ENCODE peak calls at places on chromosome 16, in four cellular contexts. One of them, this sample, is unnamed.

GRCh38 chr16:79316004-79316458 is 284.5 kb downstream of the MAF start:
- ATAC-seq in A549: no peak
- ATAC-seq in upper lobe of left lung: no peak
- ATAC-seq in K562: no peak
- ATAC-seq in this sample: no peak

GRCh38 chr16:69266334-69267063 is 44.7 kb upstream of the VPS4A start:
- ATAC-seq in K562: no peak
- ATAC-seq in upper lobe of left lung: no peak
- ATAC-seq in A549: no peak
- ATAC-seq in this sample: no peak

GRCh38 chr16:56883586-56883985 is 18.6 kb downstream of the SLC12A3 start:
- ATAC-seq in upper lobe of left lung: no peak
- ATAC-seq in K562: no peak
- ATAC-seq in A549: no peak
- ATAC-seq in this sample: no peak

GRCh38 chr16:78890496-78890895 is 710.0 kb downstream of the MAF start:
- ATAC-seq in A549: no peak
- ATAC-seq in upper lobe of left lung: no peak
- ATAC-seq in K562: no peak
- ATAC-seq in this sample: no peak

GRCh38 chr16:19754644-19755036 is 36.6 kb downstream of the IQCK start:
- ATAC-seq in K562: no peak
- ATAC-seq in A549: no peak
- ATAC-seq in upper lobe of left lung: no peak
- ATAC-seq in this sample: no peak

GRCh38 chr16:50610331-50611262 is 62.4 kb downstream of the NKD1 start:
- ATAC-seq in A549: no peak
- ATAC-seq in K562: peak
- ATAC-seq in upper lobe of left lung: no peak
- ATAC-seq in this sample: no peak

GRCh38 chr16:4535627-4536108 is 2.9 kb downstream of the CDIP1 start:
- ATAC-seq in upper lobe of left lung: no peak
- ATAC-seq in A549: no peak
- ATAC-seq in K562: peak
- ATAC-seq in this sample: no peak

GRCh38 chr16:10859650-10860049 is 17.4 kb upstream of the CIITA start:
- ATAC-seq in upper lobe of left lung: no peak
- ATAC-seq in A549: no peak
- ATAC-seq in K562: no peak
- ATAC-seq in this sample: no peak

GRCh38 chr16:26802440-26802839 is 264.3 kb upstream of the C16orf82 start:
- ATAC-seq in A549: no peak
- ATAC-seq in K562: no peak
- ATAC-seq in upper lobe of left lung: no peak
- ATAC-seq in this sample: no peak

GRCh38 chr16:87845807-87846619 is 23.3 kb downstream of the SLC7A5 start:
- ATAC-seq in A549: no peak
- ATAC-seq in upper lobe of left lung: no peak
- ATAC-seq in K562: no peak
- ATAC-seq in this sample: no peak

DNA sequence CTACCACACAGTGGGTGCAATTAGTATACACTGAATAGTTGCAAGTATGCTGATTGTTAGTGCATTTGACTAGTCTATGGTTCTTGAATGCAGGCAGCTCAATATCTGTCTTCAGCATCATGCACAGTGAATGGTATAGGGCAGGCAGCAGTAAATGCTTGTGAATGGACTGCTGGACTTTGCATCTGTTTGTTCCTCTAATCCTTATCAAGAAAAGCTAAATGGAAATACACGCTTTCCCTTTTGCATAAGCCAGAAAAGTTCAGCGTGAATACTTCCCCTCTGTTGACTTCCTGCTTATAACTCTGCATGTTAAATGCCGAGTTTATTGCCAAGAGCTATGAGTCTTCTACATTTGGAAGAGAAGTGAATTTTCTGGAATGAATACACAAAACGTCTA is 127.8 kb upstream of the CPHXL start:
- ATAC-seq in K562: no peak
- ATAC-seq in upper lobe of left lung: no peak
- ATAC-seq in A549: no peak
- ATAC-seq in this sample: no peak
- H3K27ac ChIP-seq in K562: no peak
- H3K27ac ChIP-seq in upper lobe of left lung: no peak
- H3K27ac ChIP-seq in A549: no peak
- H3K27ac ChIP-seq in this sample: no peak

GRCh38 chr16:81711609-81712329 is 67.3 kb upstream of the PLCG2 start:
- ATAC-seq in K562: peak
- ATAC-seq in A549: peak
- ATAC-seq in upper lobe of left lung: peak
- ATAC-seq in this sample: peak
- TF ChIP-seq EP300 in K562: no peak
- TF ChIP-seq EP300 in A549: peak
- TF ChIP-seq EP300 in upper lobe of left lung: no peak
- TF ChIP-seq EP300 in this sample: no peak

DNA sequence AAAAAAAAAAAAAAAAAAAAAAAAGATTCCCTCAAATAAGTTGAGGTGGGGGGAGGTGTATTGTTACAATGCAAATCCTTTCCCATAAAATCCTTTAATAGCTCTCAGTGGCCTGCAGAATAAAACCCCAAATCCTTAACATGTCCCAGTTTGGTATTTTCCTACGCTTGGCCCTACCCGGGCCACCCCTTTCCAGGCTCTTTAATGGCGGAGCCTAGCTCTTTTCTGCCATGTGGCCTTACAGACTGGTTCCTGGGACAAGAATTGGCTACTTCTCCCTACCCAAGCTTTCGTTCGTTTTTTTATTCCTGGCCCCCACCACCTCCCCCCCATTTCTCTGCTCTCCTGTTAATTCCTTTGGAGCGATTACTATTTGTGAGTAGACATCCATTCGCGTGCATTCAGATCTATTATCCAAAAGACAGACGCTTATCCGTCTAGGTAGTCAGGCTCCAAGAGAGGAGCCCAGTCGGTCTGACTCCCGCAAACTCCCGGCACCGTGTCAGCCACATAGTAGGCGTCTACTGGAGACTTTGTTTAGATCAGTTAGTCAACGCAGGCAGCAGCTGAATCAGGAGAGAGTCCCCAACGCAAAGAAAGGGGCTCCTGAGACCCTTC is 813 bp upstream of the THAP11 start:
- ATAC-seq in A549: peak
- ATAC-seq in upper lobe of left lung: no peak
- ATAC-seq in K562: peak
- ATAC-seq in this sample: no peak
- H3K27ac ChIP-seq in A549: peak
- H3K27ac ChIP-seq in upper lobe of left lung: peak
- H3K27ac ChIP-seq in K562: peak
- H3K27ac ChIP-seq in this sample: peak

GRCh38 chr16:51950118-51950517 is 596.8 kb downstream of the TOX3 start:
- ATAC-seq in K562: no peak
- ATAC-seq in upper lobe of left lung: no peak
- ATAC-seq in A549: no peak
- ATAC-seq in this sample: no peak
- TF ChIP-seq EP300 in K562: no peak
- TF ChIP-seq EP300 in upper lobe of left lung: no peak
- TF ChIP-seq EP300 in A549: no peak
- TF ChIP-seq EP300 in this sample: no peak

GRCh38 chr16:63682844-63683243 is 1439.0 kb downstream of the CDH11 start:
- ATAC-seq in K562: no peak
- ATAC-seq in upper lobe of left lung: no peak
- ATAC-seq in A549: no peak
- ATAC-seq in this sample: no peak

GRCh38 chr16:63684702-63685101 is 1437.2 kb downstream of the CDH11 start:
- ATAC-seq in K562: no peak
- ATAC-seq in A549: no peak
- ATAC-seq in upper lobe of left lung: no peak
- ATAC-seq in this sample: no peak

GRCh38 chr16:63689068-63689467 is 1432.8 kb downstream of the CDH11 start:
- ATAC-seq in A549: no peak
- ATAC-seq in K562: no peak
- ATAC-seq in upper lobe of left lung: no peak
- ATAC-seq in this sample: no peak

GRCh38 chr16:63684116-63684515 is 1437.7 kb downstream of the CDH11 start:
- ATAC-seq in A549: no peak
- ATAC-seq in upper lobe of left lung: peak
- ATAC-seq in K562: no peak
- ATAC-seq in this sample: no peak
- H3K27ac ChIP-seq in A549: no peak
- H3K27ac ChIP-seq in upper lobe of left lung: no peak
- H3K27ac ChIP-seq in K562: no peak
- H3K27ac ChIP-seq in this sample: no peak